ENCODE peak calls at places on chromosome 16, in six cellular contexts. One of them, this sample, is unnamed.
A peak's percentile ranks its signal among the peaks of the same experiment; 100 is the strongest.

GRCh38 chr16:67959930-67960329 is 8.5 kb downstream of the SLC12A4 start:
- DNase-seq in fibroblast of the aortic adventitia: no peak
- DNase-seq in GM23338: no peak
- DNase-seq in stimulated activated CD4-positive, alpha-beta T cell treated with anti-CD3 and anti-CD28 coated beads, Interleukin-4, amount 100 ng/mL, for 24 hours: no peak
- DNase-seq in HuH-7.5: no peak
- DNase-seq in glutamatergic neuron: no peak
- DNase-seq in this sample: no peak

GRCh38 chr16:53775821-53776431 is 72.0 kb downstream of the FTO start:
- DNase-seq in fibroblast of the aortic adventitia: peak; percentile 96
- DNase-seq in glutamatergic neuron: no peak
- DNase-seq in HuH-7.5: no peak
- DNase-seq in GM23338: peak; percentile 47
- DNase-seq in stimulated activated CD4-positive, alpha-beta T cell treated with anti-CD3 and anti-CD28 coated beads, Interleukin-4, amount 100 ng/mL, for 24 hours: no peak
- DNase-seq in this sample: peak; percentile 80

GRCh38 chr16:49620158-49620867 is 235.6 kb downstream of the ZNF423 start:
- DNase-seq in GM23338: no peak
- DNase-seq in fibroblast of the aortic adventitia: peak; percentile 81
- DNase-seq in glutamatergic neuron: no peak
- DNase-seq in stimulated activated CD4-positive, alpha-beta T cell treated with anti-CD3 and anti-CD28 coated beads, Interleukin-4, amount 100 ng/mL, for 24 hours: no peak
- DNase-seq in HuH-7.5: peak; percentile 25
- DNase-seq in this sample: peak; percentile 51

GRCh38 chr16:85027968-85028637 is 508 bp downstream of the KIAA0513 start:
- DNase-seq in stimulated activated CD4-positive, alpha-beta T cell treated with anti-CD3 and anti-CD28 coated beads, Interleukin-4, amount 100 ng/mL, for 24 hours: peak; percentile 12
- DNase-seq in HuH-7.5: no peak
- DNase-seq in glutamatergic neuron: peak; percentile 73
- DNase-seq in fibroblast of the aortic adventitia: no peak
- DNase-seq in GM23338: peak; percentile 61
- DNase-seq in this sample: no peak

GRCh38 chr16:84175351-84176081 is 11.3 kb downstream of the TAF1C start:
- DNase-seq in glutamatergic neuron: peak; percentile 66
- DNase-seq in stimulated activated CD4-positive, alpha-beta T cell treated with anti-CD3 and anti-CD28 coated beads, Interleukin-4, amount 100 ng/mL, for 24 hours: peak; percentile 57
- DNase-seq in HuH-7.5: peak; percentile 81
- DNase-seq in GM23338: peak; percentile 76
- DNase-seq in fibroblast of the aortic adventitia: peak; percentile 62
- DNase-seq in this sample: peak; percentile 65

GRCh38 chr16:89324056-89325010 is 106.8 kb downstream of the ZNF778 start:
- DNase-seq in stimulated activated CD4-positive, alpha-beta T cell treated with anti-CD3 and anti-CD28 coated beads, Interleukin-4, amount 100 ng/mL, for 24 hours: peak; percentile 80
- DNase-seq in fibroblast of the aortic adventitia: peak; percentile 79
- DNase-seq in HuH-7.5: no peak
- DNase-seq in glutamatergic neuron: no peak
- DNase-seq in GM23338: no peak
- DNase-seq in this sample: no peak

GRCh38 chr16:87063543-87063942 is 253.6 kb downstream of the C16orf95 start:
- DNase-seq in GM23338: no peak
- DNase-seq in fibroblast of the aortic adventitia: no peak
- DNase-seq in stimulated activated CD4-positive, alpha-beta T cell treated with anti-CD3 and anti-CD28 coated beads, Interleukin-4, amount 100 ng/mL, for 24 hours: no peak
- DNase-seq in glutamatergic neuron: no peak
- DNase-seq in HuH-7.5: no peak
- DNase-seq in this sample: no peak

GRCh38 chr16:51402785-51403184 is 251.7 kb upstream of the SALL1 start:
- DNase-seq in glutamatergic neuron: no peak
- DNase-seq in stimulated activated CD4-positive, alpha-beta T cell treated with anti-CD3 and anti-CD28 coated beads, Interleukin-4, amount 100 ng/mL, for 24 hours: no peak
- DNase-seq in GM23338: no peak
- DNase-seq in fibroblast of the aortic adventitia: peak; percentile 52
- DNase-seq in HuH-7.5: no peak
- DNase-seq in this sample: peak; percentile 75

GRCh38 chr16:3026609-3027487 is 3.0 kb downstream of the THOC6 start:
- DNase-seq in HuH-7.5: no peak
- DNase-seq in glutamatergic neuron: peak; percentile 59
- DNase-seq in stimulated activated CD4-positive, alpha-beta T cell treated with anti-CD3 and anti-CD28 coated beads, Interleukin-4, amount 100 ng/mL, for 24 hours: no peak
- DNase-seq in fibroblast of the aortic adventitia: no peak
- DNase-seq in GM23338: no peak
- DNase-seq in this sample: no peak

GRCh38 chr16:30355144-30355953 is at the start of gene CD2BP2:
- DNase-seq in glutamatergic neuron: peak; percentile 90
- DNase-seq in HuH-7.5: peak; percentile 90
- DNase-seq in fibroblast of the aortic adventitia: peak; percentile 99
- DNase-seq in GM23338: peak; percentile 99
- DNase-seq in stimulated activated CD4-positive, alpha-beta T cell treated with anti-CD3 and anti-CD28 coated beads, Interleukin-4, amount 100 ng/mL, for 24 hours: peak; percentile 90
- DNase-seq in this sample: peak; percentile 100

GRCh38 chr16:73326221-73326620 is 278.3 kb upstream of the ZFHX3 start:
- DNase-seq in GM23338: no peak
- DNase-seq in stimulated activated CD4-positive, alpha-beta T cell treated with anti-CD3 and anti-CD28 coated beads, Interleukin-4, amount 100 ng/mL, for 24 hours: no peak
- DNase-seq in HuH-7.5: no peak
- DNase-seq in fibroblast of the aortic adventitia: no peak
- DNase-seq in glutamatergic neuron: no peak
- DNase-seq in this sample: no peak

GRCh38 chr16:10668322-10669045 is 26.2 kb downstream of the TEKT5 start:
- DNase-seq in glutamatergic neuron: peak; percentile 49
- DNase-seq in GM23338: peak; percentile 81
- DNase-seq in HuH-7.5: peak; percentile 47
- DNase-seq in fibroblast of the aortic adventitia: peak; percentile 19
- DNase-seq in stimulated activated CD4-positive, alpha-beta T cell treated with anti-CD3 and anti-CD28 coated beads, Interleukin-4, amount 100 ng/mL, for 24 hours: peak; percentile 7
- DNase-seq in this sample: peak; percentile 64

GRCh38 chr16:70470927-70471341 is 16.5 kb downstream of the FCSK start:
- DNase-seq in stimulated activated CD4-positive, alpha-beta T cell treated with anti-CD3 and anti-CD28 coated beads, Interleukin-4, amount 100 ng/mL, for 24 hours: no peak
- DNase-seq in HuH-7.5: peak; percentile 84
- DNase-seq in glutamatergic neuron: peak; percentile 60
- DNase-seq in fibroblast of the aortic adventitia: peak; percentile 18
- DNase-seq in GM23338: peak; percentile 71
- DNase-seq in this sample: peak; percentile 61

GRCh38 chr16:56964243-56965148 is 2.7 kb downstream of the CETP start:
- DNase-seq in GM23338: peak; percentile 97
- DNase-seq in fibroblast of the aortic adventitia: peak; percentile 93
- DNase-seq in stimulated activated CD4-positive, alpha-beta T cell treated with anti-CD3 and anti-CD28 coated beads, Interleukin-4, amount 100 ng/mL, for 24 hours: peak; percentile 98
- DNase-seq in HuH-7.5: no peak
- DNase-seq in glutamatergic neuron: peak; percentile 96
- DNase-seq in this sample: peak; percentile 83

GRCh38 chr16:58678269-58678668 is 6.3 kb downstream of the SLC38A7 start:
- DNase-seq in HuH-7.5: no peak
- DNase-seq in glutamatergic neuron: no peak
- DNase-seq in fibroblast of the aortic adventitia: no peak
- DNase-seq in stimulated activated CD4-positive, alpha-beta T cell treated with anti-CD3 and anti-CD28 coated beads, Interleukin-4, amount 100 ng/mL, for 24 hours: no peak
- DNase-seq in GM23338: no peak
- DNase-seq in this sample: no peak